ENCODE peak calls at places on chromosomes 13 and 19, in five cellular contexts. W is K562, I is A549, M is GM12878, N is H1. X is an unnamed sample.

GRCh38 chr13:24625324-24625723 is 54.9 kb upstream of the ATP12A start:
- DNase-seq in W (no peak), I (no peak), M (no peak), N (no peak), X (no peak)

GRCh38 chr19:2478324-2478755 is 2.4 kb downstream of the GADD45B start:
- DNase-seq in W (no peak), I (no peak), M (no peak), N (peak; percentile 72), X (no peak)

GRCh38 chr19:3397266-3398022 is 31.1 kb downstream of the NFIC start:
- DNase-seq in W (peak; percentile 23), I (peak; percentile 43), M (no peak), N (peak; percentile 56), X (peak; percentile 90)

GRCh38 chr19:22634450-22634827 is 315 bp downstream of the ZNF492 start:
- DNase-seq in W (no peak), I (no peak), M (no peak), N (no peak), X (no peak)

GRCh38 chr19:1950640-1951039 is 9.7 kb downstream of the CSNK1G2 start:
- DNase-seq in W (no peak), I (no peak), M (no peak), N (no peak), X (no peak)

GRCh38 chr13:23847545-23847944 is 41.7 kb downstream of the MIPEP start:
- DNase-seq in W (no peak), I (no peak), M (no peak), N (no peak), X (no peak)

GRCh38 chr19:46967578-46968018 is 52.0 kb upstream of the NPAS1 start:
- DNase-seq in W (no peak), I (no peak), M (no peak), N (no peak), X (no peak)

GRCh38 chr19:17807731-17808316 is 12.9 kb downstream of the B3GNT3 start:
- DNase-seq in W (no peak), I (no peak), M (no peak), N (no peak), X (no peak)

GRCh38 chr13:35720690-35721554 is 244.4 kb upstream of the MAB21L1 start:
- DNase-seq in W (peak; percentile 48), I (peak; percentile 59), M (no peak), N (peak; percentile 93), X (peak; percentile 31)

GRCh38 chr19:57210381-57210780 is 19.1 kb downstream of the ZNF264 start:
- DNase-seq in W (no peak), I (no peak), M (no peak), N (no peak), X (no peak)

GRCh38 chr13:84433024-84433423 is 550.8 kb upstream of the SLITRK1 start:
- DNase-seq in W (no peak), I (no peak), M (no peak), N (no peak), X (no peak)

GRCh38 chr13:33052446-33052845 is 36.2 kb downstream of the KL start:
- DNase-seq in W (no peak), I (no peak), M (no peak), N (no peak), X (no peak)

GRCh38 chr19:16386619-16387240 is 62.1 kb downstream of the KLF2 start:
- DNase-seq in W (peak; percentile 60), I (peak; percentile 35), M (no peak), N (no peak), X (peak; percentile 32)

GRCh38 chr13:98664924-98665637 is 87.4 kb downstream of the SLC15A1 start:
- DNase-seq in W (no peak), I (no peak), M (no peak), N (no peak), X (no peak)

GRCh38 chr13:42804244-42804868 is 23.0 kb downstream of the FAM216B start:
- DNase-seq in W (no peak), I (no peak), M (no peak), N (no peak), X (no peak)

GRCh38 chr13:112071902-112072530 is 5.1 kb downstream of the SOX1 start:
- DNase-seq in W (no peak), I (no peak), M (no peak), N (no peak), X (no peak)

GRCh38 chr13:94860981-94861407 is 148.6 kb upstream of the SOX21 start:
- DNase-seq in W (no peak), I (no peak), M (no peak), N (no peak), X (no peak)

GRCh38 chr13:23797276-23797903 is 91.8 kb downstream of the MIPEP start:
- DNase-seq in W (no peak), I (no peak), M (no peak), N (no peak), X (no peak)

GRCh38 chr13:54433511-54434206 is 1405.0 kb downstream of the OLFM4 start:
- DNase-seq in W (no peak), I (no peak), M (no peak), N (no peak), X (peak; percentile 10)

GRCh38 chr19:811511-812048 is 10.2 kb downstream of the PLPPR3 start:
- DNase-seq in W (no peak), I (no peak), M (no peak), N (no peak), X (no peak)

GRCh38 chr19:41521860-41522555 is 54.0 kb upstream of the CEACAM21 start:
- DNase-seq in W (no peak), I (no peak), M (no peak), N (peak; percentile 56), X (no peak)

GRCh38 chr13:34933786-34934185 is 8.3 kb upstream of the NBEA start:
- DNase-seq in W (no peak), I (no peak), M (no peak), N (no peak), X (no peak)

GRCh38 chr19:53372196-53372595 is 6.7 kb downstream of the ZNF525 start:
- DNase-seq in W (no peak), I (no peak), M (no peak), N (no peak), X (no peak)

GRCh38 chr13:23674795-23675640 is 104.8 kb downstream of the TNFRSF19 start:
- DNase-seq in W (no peak), I (peak; percentile 57), M (no peak), N (no peak), X (peak; percentile 44)

GRCh38 chr13:27131202-27131623 is 40.4 kb downstream of the USP12 start:
- DNase-seq in W (peak; percentile 57), I (no peak), M (peak; percentile 99), N (no peak), X (no peak)
- TF ChIP-seq HDAC2 in W (no peak), I (no peak), M (no peak), N (no peak), X (no peak)

GRCh38 chr19:19423322-19423721 is 17.8 kb downstream of the GATAD2A start:
- DNase-seq in W (no peak), I (no peak), M (no peak), N (no peak), X (no peak)
- TF ChIP-seq HDAC2 in W (no peak), I (no peak), M (no peak), N (no peak), X (no peak)

DNA sequence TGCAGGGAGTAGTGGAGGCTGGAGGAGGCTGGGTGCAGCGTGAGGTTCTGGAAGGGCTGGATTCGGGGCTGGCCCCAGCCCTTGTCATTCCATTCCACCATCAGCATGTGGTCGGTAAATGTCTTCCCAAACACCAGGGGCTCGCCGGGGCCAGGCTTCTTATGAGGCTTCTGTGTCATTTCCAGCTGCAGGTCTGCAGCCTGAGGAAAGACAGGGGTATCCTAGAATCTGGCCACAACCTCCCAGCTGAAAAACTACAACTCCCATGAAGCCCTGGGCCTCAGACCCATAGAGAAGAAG is 4.4 kb downstream of the BCAT2 start:
- DNase-seq in W (peak; percentile 79), I (peak; percentile 76), M (no peak), N (peak; percentile 73), X (no peak)
- TF ChIP-seq HDAC2 in W (no peak), I (no peak), M (no peak), N (no peak), X (no peak)

GRCh38 chr13:113814435-113814821 is 49.4 kb downstream of the GAS6 start:
- DNase-seq in W (no peak), I (no peak), M (no peak), N (no peak), X (no peak)
- TF ChIP-seq HDAC2 in W (no peak), I (no peak), M (no peak), N (no peak), X (no peak)

DNA sequence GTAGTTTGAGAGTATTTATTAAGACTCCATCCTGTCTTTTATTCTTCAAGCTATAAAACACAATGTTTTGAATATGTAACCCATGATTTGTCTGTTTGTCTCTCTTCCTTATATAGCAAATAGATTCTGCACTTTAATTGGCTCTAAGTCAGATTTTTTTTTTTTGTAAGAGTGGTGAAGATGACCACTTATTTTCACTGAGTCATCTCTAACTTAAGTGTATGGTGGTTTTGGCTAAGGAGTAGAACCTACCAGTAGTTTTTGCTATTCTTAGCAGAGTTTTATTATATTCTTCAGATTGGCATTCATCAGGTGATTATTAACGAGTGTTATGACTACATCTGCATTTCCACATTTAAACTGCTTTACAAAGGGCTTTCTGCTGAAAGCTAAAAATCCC is 194.7 kb downstream of the LMO7 start:
- DNase-seq in W (no peak), I (no peak), M (no peak), N (no peak), X (no peak)
- TF ChIP-seq HDAC2 in W (no peak), I (no peak), M (no peak), N (no peak), X (no peak)

GRCh38 chr13:113129921-113130750 is 7.5 kb downstream of the F10 start:
- DNase-seq in W (no peak), I (no peak), M (no peak), N (no peak), X (no peak)
- TF ChIP-seq HDAC2 in W (no peak), I (no peak), M (no peak), N (no peak), X (no peak)

GRCh38 chr19:14315433-14315832 is 65.8 kb upstream of the ADGRE5 start:
- DNase-seq in W (no peak), I (no peak), M (no peak), N (no peak), X (no peak)

GRCh38 chr19:14322889-14323463 is 58.3 kb upstream of the ADGRE5 start:
- DNase-seq in W (no peak), I (no peak), M (no peak), N (no peak), X (no peak)

GRCh38 chr19:14317157-14317556 is 64.1 kb upstream of the ADGRE5 start:
- DNase-seq in W (no peak), I (no peak), M (no peak), N (no peak), X (no peak)

GRCh38 chr19:14320253-14320652 is 61.0 kb upstream of the ADGRE5 start:
- DNase-seq in W (no peak), I (no peak), M (no peak), N (no peak), X (no peak)

DNA sequence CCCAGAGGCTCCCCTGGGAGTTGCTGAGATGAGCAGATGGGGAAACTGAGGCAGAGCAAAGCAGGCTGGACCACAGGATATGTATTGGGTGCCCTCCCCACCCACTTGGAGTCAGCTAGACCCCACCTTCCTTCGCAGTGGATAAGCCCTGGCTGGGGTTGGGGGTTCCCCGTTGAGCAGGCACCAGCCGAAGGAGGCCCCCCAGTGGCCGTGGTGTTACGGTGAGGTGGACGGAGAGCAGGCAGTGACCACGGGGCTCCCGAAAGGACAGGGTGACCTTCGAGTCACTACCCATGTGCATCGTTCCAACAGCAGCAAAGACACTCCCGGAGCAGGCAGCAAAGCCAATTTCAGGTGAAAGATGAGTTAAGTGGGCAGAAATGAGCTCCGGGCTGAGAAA is 62.4 kb upstream of the ADGRE5 start:
- DNase-seq in W (peak; percentile 67), I (no peak), M (no peak), N (peak; percentile 80), X (no peak)
- TF ChIP-seq HDAC2 in W (no peak), I (no peak), M (no peak), N (no peak), X (no peak)

GRCh38 chr19:51402117-51402516 is 11.7 kb upstream of the C19orf84 start:
- DNase-seq in W (no peak), I (no peak), M (no peak), N (no peak), X (no peak)
- TF ChIP-seq HDAC2 in W (no peak), I (no peak), M (no peak), N (no peak), X (no peak)